ENCODE peak calls at places on chromosome 10, in four cellular contexts. One of them, this sample, is unnamed.
A peak's percentile ranks its signal among the peaks of the same experiment; 100 is the strongest.

GRCh38 chr10:15348579-15348978 is 22.5 kb downstream of the FAM171A1 start:
- DNase-seq in T-helper 17 cell: no peak
- DNase-seq in heart left ventricle: peak; percentile 70
- DNase-seq in tibial artery: no peak
- DNase-seq in this sample: no peak

GRCh38 chr10:100775346-100775745 is 30.0 kb downstream of the PAX2 start:
- DNase-seq in T-helper 17 cell: no peak
- DNase-seq in heart left ventricle: no peak
- DNase-seq in tibial artery: no peak
- DNase-seq in this sample: no peak

GRCh38 chr10:114829160-114829909 is 7.8 kb downstream of the FHIP2A start:
- DNase-seq in T-helper 17 cell: no peak
- DNase-seq in heart left ventricle: no peak
- DNase-seq in tibial artery: no peak
- DNase-seq in this sample: no peak

GRCh38 chr10:86284355-86285105 is 82.1 kb downstream of the GRID1 start:
- DNase-seq in tibial artery: peak; percentile 45
- DNase-seq in heart left ventricle: no peak
- DNase-seq in T-helper 17 cell: no peak
- DNase-seq in this sample: peak; percentile 36

GRCh38 chr10:97822261-97822687 is 27.4 kb upstream of the GOLGA7B start:
- DNase-seq in heart left ventricle: peak; percentile 29
- DNase-seq in tibial artery: no peak
- DNase-seq in T-helper 17 cell: no peak
- DNase-seq in this sample: no peak

GRCh38 chr10:99328579-99329237 is 448 bp upstream of the CNNM1 start:
- DNase-seq in T-helper 17 cell: no peak
- DNase-seq in tibial artery: no peak
- DNase-seq in heart left ventricle: no peak
- DNase-seq in this sample: no peak

GRCh38 chr10:78986419-78986818 is 82.3 kb upstream of the ZMIZ1 start:
- DNase-seq in heart left ventricle: no peak
- DNase-seq in T-helper 17 cell: no peak
- DNase-seq in tibial artery: no peak
- DNase-seq in this sample: no peak

GRCh38 chr10:29668628-29669027 is 33.9 kb upstream of the SVIL start:
- DNase-seq in T-helper 17 cell: no peak
- DNase-seq in heart left ventricle: no peak
- DNase-seq in tibial artery: no peak
- DNase-seq in this sample: no peak

GRCh38 chr10:93837783-93838677 is 55.7 kb upstream of the SLC35G1 start:
- DNase-seq in heart left ventricle: no peak
- DNase-seq in tibial artery: no peak
- DNase-seq in T-helper 17 cell: no peak
- DNase-seq in this sample: no peak

GRCh38 chr10:62185914-62186692 is 82.5 kb downstream of the RTKN2 start:
- DNase-seq in T-helper 17 cell: no peak
- DNase-seq in heart left ventricle: no peak
- DNase-seq in tibial artery: no peak
- DNase-seq in this sample: no peak

GRCh38 chr10:30847642-30848041 is 184.0 kb downstream of the ZNF438 start:
- DNase-seq in T-helper 17 cell: no peak
- DNase-seq in tibial artery: no peak
- DNase-seq in heart left ventricle: no peak
- DNase-seq in this sample: no peak

GRCh38 chr10:97363071-97363470 is 28.5 kb upstream of the FRAT2 start:
- DNase-seq in T-helper 17 cell: no peak
- DNase-seq in heart left ventricle: no peak
- DNase-seq in tibial artery: no peak
- DNase-seq in this sample: no peak

GRCh38 chr10:95297402-95297801 is 6.6 kb upstream of the PDLIM1 start:
- DNase-seq in T-helper 17 cell: no peak
- DNase-seq in tibial artery: no peak
- DNase-seq in heart left ventricle: peak; percentile 36
- DNase-seq in this sample: no peak

GRCh38 chr10:52951819-52952218 is 179.2 kb upstream of the MBL2 start:
- DNase-seq in tibial artery: no peak
- DNase-seq in heart left ventricle: peak; percentile 36
- DNase-seq in T-helper 17 cell: no peak
- DNase-seq in this sample: no peak

DNA sequence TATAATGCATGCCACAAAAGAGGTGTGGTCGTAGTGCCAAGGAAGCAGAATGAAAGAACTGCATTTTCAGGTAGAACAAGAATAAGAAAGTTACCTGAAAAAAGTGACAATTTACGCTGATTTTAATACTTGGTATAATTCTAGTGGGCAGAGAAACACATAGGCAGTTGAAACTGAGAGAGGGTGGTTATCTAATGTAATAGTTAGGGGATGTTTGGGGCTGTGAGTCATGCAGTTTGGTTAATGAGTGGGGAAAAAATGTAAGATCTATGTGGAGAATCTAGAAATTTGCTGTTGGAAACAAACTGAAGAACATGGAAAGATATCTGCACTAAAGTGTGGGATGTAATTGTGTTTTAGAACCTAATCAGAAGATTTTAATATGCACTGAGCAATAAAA is 33.7 kb downstream of the ZNF37A start:
- DNase-seq in heart left ventricle: no peak
- DNase-seq in T-helper 17 cell: no peak
- DNase-seq in tibial artery: no peak
- DNase-seq in this sample: no peak
- H3K9me3 ChIP-seq in heart left ventricle: peaks cover 100% of the 10 kb centered on the region
- H3K9me3 ChIP-seq in T-helper 17 cell: peaks cover 14% of the 10 kb centered on the region
- H3K9me3 ChIP-seq in tibial artery: peaks cover 14% of the 10 kb centered on the region
- H3K9me3 ChIP-seq in this sample: peaks cover 2% of the 10 kb centered on the region

DNA sequence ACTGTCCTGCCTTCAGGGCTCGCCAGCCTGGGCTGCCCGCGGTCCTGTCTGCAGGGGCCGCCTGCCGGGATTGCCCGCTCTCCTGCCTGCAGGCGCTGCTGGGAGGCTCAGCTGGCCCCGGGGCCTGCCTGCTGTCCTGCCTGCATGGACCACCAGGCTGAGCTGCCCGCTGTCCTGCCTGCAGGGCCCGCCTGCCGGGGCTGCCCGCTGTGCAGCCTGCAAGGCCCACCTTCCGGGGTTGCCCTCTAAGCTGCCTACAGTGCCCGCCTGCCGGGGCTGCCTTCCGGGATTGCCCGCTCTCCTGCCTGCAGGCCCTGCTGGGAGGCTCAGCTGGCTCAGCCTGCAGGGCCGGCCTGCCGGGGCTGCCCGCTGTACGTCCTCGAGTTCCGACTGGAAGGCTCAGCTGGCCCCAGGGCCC is 164.4 kb downstream of the GLRX3 start:
- DNase-seq in T-helper 17 cell: peak; percentile 8
- DNase-seq in tibial artery: peak; percentile 68
- DNase-seq in heart left ventricle: no peak
- DNase-seq in this sample: no peak
- H3K9me3 ChIP-seq in T-helper 17 cell: no peaks in the 10 kb centered on the region
- H3K9me3 ChIP-seq in tibial artery: no peaks in the 10 kb centered on the region
- H3K9me3 ChIP-seq in heart left ventricle: peaks cover 60% of the 10 kb centered on the region
- H3K9me3 ChIP-seq in this sample: peaks cover 12% of the 10 kb centered on the region

GRCh38 chr10:754914-755313 is 65.4 kb upstream of the DIP2C start:
- DNase-seq in tibial artery: no peak
- DNase-seq in T-helper 17 cell: no peak
- DNase-seq in heart left ventricle: no peak
- DNase-seq in this sample: no peak

DNA sequence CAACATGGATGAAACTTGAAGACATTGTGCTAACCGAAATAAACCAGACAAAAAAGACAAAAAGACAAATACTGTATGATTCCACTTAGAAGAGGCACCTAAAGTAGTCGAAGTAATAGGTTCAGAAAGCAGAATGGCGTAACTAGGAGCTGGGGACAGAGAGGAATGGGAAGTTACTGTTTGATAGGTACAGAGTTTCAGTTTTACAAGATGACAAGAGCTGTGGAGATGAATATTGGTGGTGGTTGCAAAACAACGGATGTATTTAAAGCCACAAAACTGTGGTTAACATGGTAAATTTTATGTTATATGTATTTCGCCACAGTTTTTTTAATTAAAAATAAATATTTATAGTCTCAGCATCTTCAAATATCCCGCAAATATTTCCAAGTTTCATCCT is 64.1 kb upstream of the DIP2C start:
- DNase-seq in T-helper 17 cell: no peak
- DNase-seq in tibial artery: no peak
- DNase-seq in heart left ventricle: no peak
- DNase-seq in this sample: no peak
- H3K9me3 ChIP-seq in T-helper 17 cell: no peaks in the 10 kb centered on the region
- H3K9me3 ChIP-seq in tibial artery: no peaks in the 10 kb centered on the region
- H3K9me3 ChIP-seq in heart left ventricle: peaks cover 18% of the 10 kb centered on the region
- H3K9me3 ChIP-seq in this sample: peaks cover 4% of the 10 kb centered on the region

GRCh38 chr10:34094146-34094696 is 720.9 kb downstream of the PARD3 start:
- DNase-seq in tibial artery: no peak
- DNase-seq in heart left ventricle: no peak
- DNase-seq in T-helper 17 cell: no peak
- DNase-seq in this sample: no peak

GRCh38 chr10:34098817-34099567 is 716.1 kb downstream of the PARD3 start:
- DNase-seq in heart left ventricle: no peak
- DNase-seq in tibial artery: no peak
- DNase-seq in T-helper 17 cell: no peak
- DNase-seq in this sample: peak; percentile 22

GRCh38 chr10:34094961-34095360 is 720.1 kb downstream of the PARD3 start:
- DNase-seq in heart left ventricle: no peak
- DNase-seq in T-helper 17 cell: no peak
- DNase-seq in tibial artery: no peak
- DNase-seq in this sample: no peak

GRCh38 chr10:34101001-34101400 is 714.1 kb downstream of the PARD3 start:
- DNase-seq in heart left ventricle: no peak
- DNase-seq in tibial artery: no peak
- DNase-seq in T-helper 17 cell: no peak
- DNase-seq in this sample: no peak

DNA sequence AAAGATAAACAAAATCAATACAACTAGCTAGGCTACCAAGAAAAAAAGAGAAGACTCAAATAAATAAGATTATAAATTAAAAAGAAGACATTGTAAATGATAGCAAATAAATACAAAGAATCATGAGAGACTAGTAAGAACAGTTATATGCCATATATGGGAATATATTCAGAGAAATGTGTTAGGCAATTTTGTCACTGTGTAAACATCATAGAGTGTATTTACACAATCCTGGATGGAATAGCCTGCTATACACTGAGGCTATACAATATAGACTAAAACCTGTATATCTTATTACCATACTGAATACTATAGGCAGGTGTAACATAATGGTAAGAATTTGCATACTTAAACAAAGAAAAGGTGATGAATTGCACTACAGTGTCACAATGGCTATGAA is 717.4 kb downstream of the PARD3 start:
- DNase-seq in heart left ventricle: no peak
- DNase-seq in T-helper 17 cell: no peak
- DNase-seq in tibial artery: no peak
- DNase-seq in this sample: no peak
- H3K9me3 ChIP-seq in heart left ventricle: peaks cover 43% of the 10 kb centered on the region
- H3K9me3 ChIP-seq in T-helper 17 cell: no peaks in the 10 kb centered on the region
- H3K9me3 ChIP-seq in tibial artery: no peaks in the 10 kb centered on the region
- H3K9me3 ChIP-seq in this sample: no peaks in the 10 kb centered on the region

GRCh38 chr10:3524086-3524960 is 260.7 kb downstream of the KLF6 start:
- DNase-seq in heart left ventricle: no peak
- DNase-seq in T-helper 17 cell: no peak
- DNase-seq in tibial artery: no peak
- DNase-seq in this sample: no peak
- H3K9me3 ChIP-seq in heart left ventricle: no peaks in the 10 kb centered on the region
- H3K9me3 ChIP-seq in T-helper 17 cell: no peaks in the 10 kb centered on the region
- H3K9me3 ChIP-seq in tibial artery: no peaks in the 10 kb centered on the region
- H3K9me3 ChIP-seq in this sample: no peaks in the 10 kb centered on the region

This sample was measured in SJSA1.